ENCODE peak calls at places on chromosomes 11 and 22, in four cellular contexts. G is HL-60, D is GM12891, Q is GM12878. E is an unnamed sample.

GRCh38 chr22:47166446-47167016 is 404.1 kb downstream of the TBC1D22A start:
- DNase-seq in D (no peak), Q (no peak), G (no peak), E (no peak)

GRCh38 chr11:9250139-9250582 is 15.0 kb downstream of the DENND5A start:
- DNase-seq in D (peak), Q (peak), G (no peak), E (peak)

GRCh38 chr22:20663137-20663828 is 110.6 kb upstream of the SERPIND1 start:
- DNase-seq in G (no peak), D (no peak), Q (no peak), E (no peak)

GRCh38 chr11:66718320-66718971 is 10.6 kb downstream of the SPTBN2 start:
- DNase-seq in D (no peak), Q (no peak), G (no peak), E (no peak)

GRCh38 chr22:49150801-49151221 is 676.9 kb downstream of the BRD1 start:
- DNase-seq in D (no peak), G (no peak), Q (no peak), E (no peak)

GRCh38 chr22:17875156-17875555 is 100.9 kb upstream of the BID start:
- DNase-seq in Q (no peak), D (no peak), G (no peak), E (no peak)

GRCh38 chr22:40524392-40525249 is 111.9 kb downstream of the MRTFA start:
- DNase-seq in D (no peak), Q (no peak), G (no peak), E (peak)

GRCh38 chr11:132674161-132674560 is 858.1 kb downstream of the OPCML start:
- DNase-seq in G (no peak), Q (no peak), D (no peak), E (no peak)

GRCh38 chr22:23742505-23743264 is 8.2 kb downstream of the ZNF70 start:
- DNase-seq in Q (no peak), G (no peak), D (no peak), E (no peak)

GRCh38 chr11:12165237-12165875 is 55.0 kb downstream of the MICAL2 start:
- DNase-seq in G (no peak), Q (no peak), D (no peak), E (no peak)

GRCh38 chr11:117712530-117712929 is 84.5 kb downstream of the DSCAML1 start:
- DNase-seq in G (no peak), D (no peak), Q (no peak), E (no peak)

GRCh38 chr22:30694171-30694637 is 470 bp upstream of the OSBP2 start:
- DNase-seq in G (no peak), D (no peak), Q (no peak), E (no peak)

GRCh38 chr11:134752526-134752925 is 340.5 kb upstream of the B3GAT1 start:
- DNase-seq in Q (no peak), D (no peak), G (no peak), E (no peak)

GRCh38 chr22:46242023-46242422 is 8.1 kb downstream of the CDPF1 start:
- DNase-seq in D (no peak), Q (no peak), G (no peak), E (no peak)

GRCh38 chr11:67083786-67084366 is 27.2 kb downstream of the RHOD start:
- DNase-seq in G (no peak), D (no peak), Q (no peak), E (no peak)

GRCh38 chr11:30586251-30587144 is at the start of gene MPPED2:
- DNase-seq in D (peak), Q (no peak), G (no peak), E (peak)

GRCh38 chr11:66317766-66318575 is 1.1 kb upstream of the CD248 start:
- DNase-seq in D (no peak), Q (no peak), G (peak), E (no peak)

GRCh38 chr11:88169481-88169880 is 5.8 kb downstream of the RAB38 start:
- DNase-seq in G (no peak), D (no peak), Q (no peak), E (no peak)

GRCh38 chr11:114311946-114312345 is 15.7 kb downstream of the NNMT start:
- DNase-seq in G (no peak), Q (no peak), D (no peak), E (no peak)

GRCh38 chr11:14026961-14027360 is 64.4 kb downstream of the SPON1 start:
- DNase-seq in Q (no peak), D (no peak), G (no peak), E (no peak)

GRCh38 chr22:32144875-32145274 is 14.2 kb downstream of the C22orf42 start:
- DNase-seq in G (no peak), D (no peak), Q (no peak), E (no peak)

GRCh38 chr11:102882389-102883024 is 7.7 kb upstream of the MMP12 start:
- DNase-seq in Q (peak), D (no peak), G (no peak), E (no peak)

GRCh38 chr11:114228401-114229061 is 67.7 kb upstream of the NNMT start:
- DNase-seq in G (no peak), D (no peak), Q (no peak), E (no peak)

GRCh38 chr22:35726398-35726797 is 8.7 kb downstream of the APOL5 start:
- DNase-seq in D (no peak), Q (no peak), G (no peak), E (no peak)

GRCh38 chr11:19349340-19350025 is 108.7 kb upstream of the E2F8 start:
- DNase-seq in D (no peak), Q (no peak), G (no peak), E (no peak)

GRCh38 chr22:30088468-30088867 is 8.2 kb downstream of the HORMAD2 start:
- DNase-seq in G (no peak), D (no peak), Q (no peak), E (no peak)

GRCh38 chr22:20918663-20919220 is 1.5 kb downstream of the CRKL start:
- DNase-seq in D (no peak), Q (no peak), G (no peak), E (peak)

GRCh38 chr22:35355744-35356420 is 25.0 kb upstream of the HMOX1 start:
- DNase-seq in G (no peak), Q (no peak), D (no peak), E (no peak)

GRCh38 chr11:68610452-68611116 is 73.8 kb upstream of the GAL start:
- DNase-seq in D (no peak), Q (no peak), G (no peak), E (no peak)
- TF ChIP-seq SPI1 in D (no peak), Q (no peak), G (no peak), E (no peak)

GRCh38 chr11:10934293-10934850 is 76.5 kb upstream of the ZBED5 start:
- DNase-seq in Q (no peak), D (no peak), G (no peak), E (peak)

GRCh38 chr11:10936999-10937398 is 79.1 kb upstream of the ZBED5 start:
- DNase-seq in G (no peak), D (no peak), Q (no peak), E (no peak)

GRCh38 chr11:10932976-10933375 is 75.1 kb upstream of the ZBED5 start:
- DNase-seq in G (no peak), D (no peak), Q (no peak), E (no peak)

GRCh38 chr11:10933455-10934292 is 75.8 kb upstream of the ZBED5 start:
- DNase-seq in Q (peak), D (peak), G (no peak), E (peak)

GRCh38 chr11:10935015-10935564 is 77.2 kb upstream of the ZBED5 start:
- DNase-seq in G (no peak), Q (no peak), D (no peak), E (peak)
- TF ChIP-seq SPI1 in G (no peak), Q (no peak), D (no peak), E (peak)

GRCh38 chr11:199004-199581 is 6.2 kb downstream of the SCGB1C1 start:
- DNase-seq in D (no peak), Q (no peak), G (no peak), E (no peak)
- TF ChIP-seq SPI1 in D (no peak), Q (no peak), G (no peak), E (no peak)

DNA sequence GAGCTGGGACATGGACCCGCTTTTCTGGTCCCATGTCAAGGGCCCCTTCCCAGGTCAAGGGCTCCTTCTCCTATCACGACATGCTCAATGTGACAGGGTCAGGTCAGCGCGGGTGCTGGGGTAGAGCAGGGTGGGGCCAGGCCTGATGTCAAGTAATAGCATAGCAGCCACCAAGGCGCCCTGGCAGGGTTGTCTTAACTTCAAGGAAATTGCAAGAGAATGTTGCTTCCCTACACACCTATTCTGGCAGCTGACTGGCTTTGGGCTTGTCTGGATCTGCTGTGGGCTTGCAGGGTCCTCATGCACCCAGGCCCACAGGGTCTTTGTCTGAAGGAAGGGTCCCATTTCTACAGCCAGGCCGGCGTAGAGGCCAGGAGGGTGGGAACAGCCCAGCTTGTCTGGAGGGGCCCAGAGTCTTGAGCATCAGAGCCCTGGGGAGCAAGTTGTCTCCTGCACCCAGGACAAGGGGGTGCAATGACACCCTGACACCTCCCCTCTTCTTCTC is 71.4 kb downstream of the BUD13 start:
- DNase-seq in G (no peak), Q (no peak), D (no peak), E (no peak)
- TF ChIP-seq SPI1 in G (no peak), Q (no peak), D (no peak), E (no peak)

GRCh38 chr11:20668410-20668809 is 976 bp upstream of the NELL1 start:
- DNase-seq in D (no peak), G (no peak), Q (no peak), E (no peak)

GRCh38 chr11:20670932-20671403 is 1.6 kb downstream of the NELL1 start:
- DNase-seq in Q (no peak), D (no peak), G (no peak), E (no peak)

GRCh38 chr11:20669833-20670684 is 673 bp downstream of the NELL1 start:
- DNase-seq in Q (no peak), G (no peak), D (no peak), E (no peak)

GRCh38 chr11:20671856-20672546 is 2.6 kb downstream of the NELL1 start:
- DNase-seq in Q (no peak), D (peak), G (no peak), E (peak)

GRCh38 chr11:20668844-20669832 is at the start of gene NELL1:
- DNase-seq in G (no peak), Q (no peak), D (no peak), E (no peak)
- TF ChIP-seq SPI1 in G (no peak), Q (no peak), D (no peak), E (no peak)

DNA sequence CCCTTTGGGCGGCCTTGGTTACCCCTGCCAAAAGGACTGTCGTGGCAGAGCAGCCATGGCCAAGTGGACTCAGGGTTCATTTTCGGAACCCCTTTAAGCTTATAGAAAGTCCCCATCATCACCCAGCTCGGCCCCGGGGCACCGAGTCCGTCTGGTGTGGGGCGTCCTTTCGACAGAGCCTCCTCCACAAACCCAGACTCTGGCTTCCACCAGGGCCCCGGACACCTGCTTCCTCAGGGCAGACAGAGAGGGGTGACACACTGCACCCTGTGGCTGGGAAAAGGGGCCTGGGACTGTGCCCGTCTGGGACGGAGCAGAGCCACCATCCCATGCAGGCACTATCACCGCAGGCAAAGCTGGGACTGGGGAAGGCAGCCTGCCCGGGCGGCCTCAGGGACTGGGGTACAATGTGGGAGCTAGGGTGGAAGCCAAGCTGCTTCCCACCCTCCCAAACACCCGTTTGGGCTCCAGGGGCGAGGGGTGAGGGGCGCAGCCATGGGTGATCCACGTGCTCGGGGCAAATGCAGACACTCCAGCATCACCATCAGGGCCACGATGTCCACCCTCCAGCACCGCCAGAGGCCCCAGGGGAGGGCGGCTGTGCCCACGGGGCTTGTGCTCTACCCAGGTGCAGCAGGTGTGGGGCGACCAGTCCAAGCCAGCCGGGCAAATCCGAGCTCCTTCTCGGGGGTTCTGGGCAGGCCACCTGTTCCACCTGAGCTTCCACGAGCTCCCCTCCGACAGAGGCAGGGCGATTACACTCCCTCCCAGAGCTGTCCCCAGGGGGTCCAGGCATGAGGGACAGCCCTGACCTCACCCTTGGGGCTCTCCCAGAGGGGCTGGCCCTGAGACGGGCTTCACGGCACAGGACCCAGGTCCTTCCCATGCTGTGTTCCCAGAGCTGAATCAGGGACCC is 11.7 kb upstream of the MRPL23 start:
- DNase-seq in D (no peak), Q (no peak), G (no peak), E (no peak)
- TF ChIP-seq SPI1 in D (no peak), Q (no peak), G (no peak), E (no peak)

GRCh38 chr11:292211-293121 is 3.5 kb downstream of the PGGHG start:
- DNase-seq in D (no peak), Q (no peak), G (no peak), E (no peak)

GRCh38 chr11:294795-295194 is 4.5 kb downstream of the IFITM5 start:
- DNase-seq in Q (no peak), D (no peak), G (no peak), E (no peak)

GRCh38 chr11:293293-293851 is 4.4 kb downstream of the PGGHG start:
- DNase-seq in Q (no peak), D (no peak), G (no peak), E (no peak)

GRCh38 chr11:295351-296205 is 3.7 kb downstream of the IFITM5 start:
- DNase-seq in G (no peak), Q (no peak), D (no peak), E (no peak)

DNA sequence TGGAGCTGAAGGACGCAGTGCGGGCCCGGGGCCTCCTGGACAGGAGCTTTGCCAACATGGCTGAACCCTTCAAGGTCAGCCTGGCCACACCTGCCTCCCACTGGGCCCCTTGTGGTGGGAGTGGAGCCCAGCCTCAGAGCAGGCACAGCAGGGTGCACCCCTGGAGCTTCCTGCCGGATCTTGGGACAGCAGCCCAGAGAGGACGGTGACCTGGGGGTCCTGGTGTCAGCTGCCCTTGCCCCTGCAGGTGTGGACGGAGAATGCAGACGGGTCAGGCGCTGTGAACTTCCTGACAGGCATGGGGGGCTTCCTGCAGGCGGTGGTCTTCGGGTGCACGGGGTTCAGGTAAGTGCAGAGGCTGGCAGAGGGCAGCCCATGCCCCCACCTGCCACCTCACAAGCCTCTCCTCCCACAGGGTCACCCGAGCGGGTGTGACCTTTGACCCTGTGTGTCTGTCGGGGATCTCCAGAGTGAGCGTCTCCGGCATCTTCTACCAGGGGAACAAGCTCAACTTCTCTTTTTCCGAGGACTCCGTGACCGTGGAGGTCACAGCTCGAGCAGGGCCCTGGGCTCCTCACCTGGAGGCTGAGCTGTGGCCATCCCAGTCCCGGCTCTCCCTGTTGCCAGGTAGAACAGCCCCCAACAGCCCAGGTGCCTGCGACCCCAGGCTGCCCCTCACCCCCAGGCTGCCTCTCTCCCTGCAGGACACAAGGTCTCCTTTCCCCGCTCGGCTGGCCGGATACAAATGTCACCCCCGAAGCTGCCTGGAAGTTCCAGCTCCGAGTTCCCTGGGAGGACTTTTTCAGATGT is 5.1 kb downstream of the PGGHG start:
- DNase-seq in Q (no peak), D (no peak), G (no peak), E (no peak)
- TF ChIP-seq SPI1 in Q (no peak), D (no peak), G (no peak), E (no peak)

GRCh38 chr11:15967966-15968365 is 388.4 kb downstream of the SOX6 start:
- DNase-seq in D (no peak), G (no peak), Q (no peak), E (no peak)
- TF ChIP-seq SPI1 in D (no peak), G (no peak), Q (no peak), E (no peak)

GRCh38 chr11:73916435-73916834 is 34.4 kb upstream of the DNAJB13 start:
- DNase-seq in Q (no peak), G (no peak), D (no peak), E (no peak)
- TF ChIP-seq SPI1 in Q (no peak), G (no peak), D (no peak), E (no peak)

GRCh38 chr11:43222215-43222614 is 89.6 kb upstream of the API5 start:
- DNase-seq in Q (no peak), G (no peak), D (no peak), E (no peak)
- TF ChIP-seq SPI1 in Q (no peak), G (no peak), D (no peak), E (no peak)